ENCODE peak calls at places on chromosomes 5 and 9, in five cellular contexts. One of them, this sample, is unnamed.

GRCh38 chr5:133817456-133817855 is 151.0 kb downstream of the C5orf15 start:
- DNase-seq in activated CD4-positive, alpha-beta T cell treated with anti-CD3 and anti-CD28 coated beads, Interleukin-2, amount 50 U/mL, for 24 hours: no peak
- DNase-seq in activated CD8-positive, alpha-beta memory T cell treated with anti-CD3 and anti-CD28 coated beads, Interleukin-2, amount 10 ng/mL, durations not matched to agents 7 days and 5 days: no peak
- DNase-seq in NCI-H748 treated with DMSO at 0.1 percent for 48 hours: no peak
- DNase-seq in T-helper 1 cell: no peak
- DNase-seq in this sample: no peak

GRCh38 chr5:135571210-135571609 is 7.6 kb downstream of the CXCL14 start:
- DNase-seq in activated CD4-positive, alpha-beta T cell treated with anti-CD3 and anti-CD28 coated beads, Interleukin-2, amount 50 U/mL, for 24 hours: no peak
- DNase-seq in activated CD8-positive, alpha-beta memory T cell treated with anti-CD3 and anti-CD28 coated beads, Interleukin-2, amount 10 ng/mL, durations not matched to agents 7 days and 5 days: no peak
- DNase-seq in NCI-H748 treated with DMSO at 0.1 percent for 48 hours: no peak
- DNase-seq in T-helper 1 cell: no peak
- DNase-seq in this sample: no peak

GRCh38 chr9:2907401-2907800 is 63.5 kb upstream of the PUM3 start:
- DNase-seq in activated CD4-positive, alpha-beta T cell treated with anti-CD3 and anti-CD28 coated beads, Interleukin-2, amount 50 U/mL, for 24 hours: no peak
- DNase-seq in activated CD8-positive, alpha-beta memory T cell treated with anti-CD3 and anti-CD28 coated beads, Interleukin-2, amount 10 ng/mL, durations not matched to agents 7 days and 5 days: no peak
- DNase-seq in NCI-H748 treated with DMSO at 0.1 percent for 48 hours: no peak
- DNase-seq in T-helper 1 cell: no peak
- DNase-seq in this sample: no peak

GRCh38 chr5:52684056-52684455 is 103.7 kb upstream of the ITGA1 start:
- DNase-seq in activated CD4-positive, alpha-beta T cell treated with anti-CD3 and anti-CD28 coated beads, Interleukin-2, amount 50 U/mL, for 24 hours: no peak
- DNase-seq in activated CD8-positive, alpha-beta memory T cell treated with anti-CD3 and anti-CD28 coated beads, Interleukin-2, amount 10 ng/mL, durations not matched to agents 7 days and 5 days: no peak
- DNase-seq in NCI-H748 treated with DMSO at 0.1 percent for 48 hours: no peak
- DNase-seq in T-helper 1 cell: no peak
- DNase-seq in this sample: no peak

GRCh38 chr5:5335115-5335514 is 87.4 kb upstream of the ICE1 start:
- DNase-seq in activated CD4-positive, alpha-beta T cell treated with anti-CD3 and anti-CD28 coated beads, Interleukin-2, amount 50 U/mL, for 24 hours: no peak
- DNase-seq in activated CD8-positive, alpha-beta memory T cell treated with anti-CD3 and anti-CD28 coated beads, Interleukin-2, amount 10 ng/mL, durations not matched to agents 7 days and 5 days: no peak
- DNase-seq in NCI-H748 treated with DMSO at 0.1 percent for 48 hours: no peak
- DNase-seq in T-helper 1 cell: no peak
- DNase-seq in this sample: no peak

GRCh38 chr9:129319938-129320481 is 141.9 kb upstream of the IER5L start:
- DNase-seq in activated CD4-positive, alpha-beta T cell treated with anti-CD3 and anti-CD28 coated beads, Interleukin-2, amount 50 U/mL, for 24 hours: no peak
- DNase-seq in activated CD8-positive, alpha-beta memory T cell treated with anti-CD3 and anti-CD28 coated beads, Interleukin-2, amount 10 ng/mL, durations not matched to agents 7 days and 5 days: no peak
- DNase-seq in NCI-H748 treated with DMSO at 0.1 percent for 48 hours: no peak
- DNase-seq in T-helper 1 cell: no peak
- DNase-seq in this sample: no peak

GRCh38 chr9:114560956-114561355 is 26.6 kb upstream of the ATP6V1G1 start:
- DNase-seq in activated CD4-positive, alpha-beta T cell treated with anti-CD3 and anti-CD28 coated beads, Interleukin-2, amount 50 U/mL, for 24 hours: no peak
- DNase-seq in activated CD8-positive, alpha-beta memory T cell treated with anti-CD3 and anti-CD28 coated beads, Interleukin-2, amount 10 ng/mL, durations not matched to agents 7 days and 5 days: no peak
- DNase-seq in NCI-H748 treated with DMSO at 0.1 percent for 48 hours: no peak
- DNase-seq in T-helper 1 cell: no peak
- DNase-seq in this sample: no peak

GRCh38 chr5:109938453-109938852 is 248.7 kb downstream of the MAN2A1 start:
- DNase-seq in activated CD4-positive, alpha-beta T cell treated with anti-CD3 and anti-CD28 coated beads, Interleukin-2, amount 50 U/mL, for 24 hours: no peak
- DNase-seq in activated CD8-positive, alpha-beta memory T cell treated with anti-CD3 and anti-CD28 coated beads, Interleukin-2, amount 10 ng/mL, durations not matched to agents 7 days and 5 days: no peak
- DNase-seq in NCI-H748 treated with DMSO at 0.1 percent for 48 hours: no peak
- DNase-seq in T-helper 1 cell: no peak
- DNase-seq in this sample: no peak

GRCh38 chr5:91352831-91353695 is 30.1 kb downstream of the ARRDC3 start:
- DNase-seq in activated CD4-positive, alpha-beta T cell treated with anti-CD3 and anti-CD28 coated beads, Interleukin-2, amount 50 U/mL, for 24 hours: no peak
- DNase-seq in activated CD8-positive, alpha-beta memory T cell treated with anti-CD3 and anti-CD28 coated beads, Interleukin-2, amount 10 ng/mL, durations not matched to agents 7 days and 5 days: no peak
- DNase-seq in NCI-H748 treated with DMSO at 0.1 percent for 48 hours: peak
- DNase-seq in T-helper 1 cell: no peak
- DNase-seq in this sample: no peak

GRCh38 chr9:128218518-128219389 is 15.6 kb downstream of the DNM1 start:
- DNase-seq in activated CD4-positive, alpha-beta T cell treated with anti-CD3 and anti-CD28 coated beads, Interleukin-2, amount 50 U/mL, for 24 hours: peak
- DNase-seq in activated CD8-positive, alpha-beta memory T cell treated with anti-CD3 and anti-CD28 coated beads, Interleukin-2, amount 10 ng/mL, durations not matched to agents 7 days and 5 days: peak
- DNase-seq in NCI-H748 treated with DMSO at 0.1 percent for 48 hours: peak
- DNase-seq in T-helper 1 cell: peak
- DNase-seq in this sample: peak

GRCh38 chr9:4491621-4491975 is 1.3 kb downstream of the SLC1A1 start:
- DNase-seq in activated CD4-positive, alpha-beta T cell treated with anti-CD3 and anti-CD28 coated beads, Interleukin-2, amount 50 U/mL, for 24 hours: no peak
- DNase-seq in activated CD8-positive, alpha-beta memory T cell treated with anti-CD3 and anti-CD28 coated beads, Interleukin-2, amount 10 ng/mL, durations not matched to agents 7 days and 5 days: no peak
- DNase-seq in NCI-H748 treated with DMSO at 0.1 percent for 48 hours: no peak
- DNase-seq in T-helper 1 cell: no peak
- DNase-seq in this sample: no peak

GRCh38 chr9:114417511-114417910 is 29.7 kb upstream of the AKNA start:
- DNase-seq in activated CD4-positive, alpha-beta T cell treated with anti-CD3 and anti-CD28 coated beads, Interleukin-2, amount 50 U/mL, for 24 hours: no peak
- DNase-seq in activated CD8-positive, alpha-beta memory T cell treated with anti-CD3 and anti-CD28 coated beads, Interleukin-2, amount 10 ng/mL, durations not matched to agents 7 days and 5 days: no peak
- DNase-seq in NCI-H748 treated with DMSO at 0.1 percent for 48 hours: no peak
- DNase-seq in T-helper 1 cell: no peak
- DNase-seq in this sample: no peak